ENCODE peak calls at places on chromosomes 3 and 15, in ten cellular contexts. O, H, V, X, W, K, C, D, S and G are unnamed samples.

GRCh38 chr3:188149587-188149986 is 4.4 kb upstream of the LPP start:
- DNase-seq in S (no peak), W (no peak), H (no peak), V (no peak), K (no peak), C (no peak), X (no peak), O (no peak), D (no peak), G (no peak)

GRCh38 chr15:29682361-29682760 is 139.9 kb downstream of the TJP1 start:
- DNase-seq in C (no peak), H (no peak), O (no peak), V (no peak), K (no peak), S (no peak), X (no peak), W (no peak), D (no peak), G (no peak)

GRCh38 chr15:79168922-79169322 is 78.3 kb upstream of the RASGRF1 start:
- DNase-seq in O (no peak), S (no peak), D (peak; percentile 28), V (peak; percentile 59), C (peak; percentile 80), K (no peak), X (no peak), W (peak; percentile 42), H (no peak), G (no peak)

GRCh38 chr15:88803241-88803919 is at the start of gene ACAN:
- DNase-seq in O (peak; percentile 72), D (no peak), S (no peak), K (no peak), V (no peak), H (no peak), C (peak; percentile 16), W (no peak), X (no peak), G (no peak)

GRCh38 chr3:58331593-58332152 is 1.0 kb upstream of the PXK start:
- DNase-seq in K (no peak), S (no peak), X (no peak), W (no peak), V (no peak), O (no peak), D (no peak), C (no peak), H (no peak), G (no peak)

GRCh38 chr3:38002940-38003339 is 12.4 kb downstream of the VILL start:
- DNase-seq in H (no peak), D (no peak), V (no peak), X (no peak), C (no peak), O (no peak), K (no peak), S (no peak), W (no peak), G (no peak)

GRCh38 chr3:72290859-72291641 is 506.1 kb upstream of the PROK2 start:
- DNase-seq in S (no peak), H (no peak), K (no peak), X (no peak), O (peak; percentile 34), C (no peak), V (no peak), W (no peak), D (no peak), G (no peak)

GRCh38 chr3:38120690-38121450 is 16.1 kb downstream of the ACAA1 start:
- DNase-seq in S (no peak), O (no peak), H (no peak), D (no peak), C (no peak), X (peak; percentile 24), V (no peak), K (peak; percentile 11), W (no peak), G (no peak)

GRCh38 chr15:100601158-100601557 is 826 bp downstream of the LINS1 start:
- DNase-seq in D (peak; percentile 5), C (peak; percentile 28), X (no peak), K (no peak), H (no peak), V (peak; percentile 13), S (no peak), O (no peak), W (no peak), G (no peak)

GRCh38 chr3:102180291-102180931 is 254.4 kb upstream of the ZPLD1 start:
- DNase-seq in S (no peak), X (no peak), O (peak; percentile 16), C (peak; percentile 64), H (no peak), V (peak; percentile 95), D (peak; percentile 9), K (no peak), W (peak; percentile 31), G (no peak)

GRCh38 chr15:85402195-85402921 is 22.0 kb downstream of the AKAP13 start:
- DNase-seq in H (no peak), C (no peak), O (no peak), W (no peak), X (no peak), V (peak; percentile 72), S (no peak), D (no peak), K (no peak), G (no peak)

GRCh38 chr3:123881771-123882170 is 2.4 kb downstream of the MYLK start:
- DNase-seq in X (no peak), O (no peak), W (no peak), K (no peak), S (no peak), V (no peak), C (no peak), H (no peak), D (no peak), G (no peak)

GRCh38 chr3:101995371-101996046 is 146.2 kb downstream of the NFKBIZ start:
- DNase-seq in C (no peak), X (no peak), V (peak; percentile 47), D (no peak), O (no peak), W (no peak), S (no peak), K (no peak), H (no peak), G (no peak)

GRCh38 chr3:45656575-45657363 is 32.4 kb upstream of the SACM1L start:
- DNase-seq in H (peak; percentile 84), W (peak; percentile 91), C (peak; percentile 94), S (peak; percentile 93), V (peak; percentile 99), D (peak; percentile 95), O (peak; percentile 82), K (peak; percentile 92), X (peak; percentile 93), G (peak; percentile 80)

GRCh38 chr3:134376786-134377431 is 2.7 kb upstream of the AMOTL2 start:
- DNase-seq in W (no peak), O (no peak), S (no peak), K (no peak), V (no peak), C (no peak), D (no peak), H (no peak), X (no peak), G (no peak)

GRCh38 chr3:131142580-131142979 is 115.9 kb downstream of the NEK11 start:
- DNase-seq in X (no peak), D (no peak), K (no peak), C (no peak), W (no peak), S (no peak), O (no peak), V (peak; percentile 20), H (no peak), G (no peak)
- TF ChIP-seq CTCF in X (no peak), D (no peak), K (no peak), C (no peak), W (no peak), S (no peak), O (peak; percentile 21), V (no peak), H (no peak), G (no peak)

GRCh38 chr3:112304611-112305010 is 10.6 kb upstream of the SLC9C1 start:
- DNase-seq in K (no peak), S (no peak), O (no peak), D (no peak), V (peak; percentile 29), H (no peak), C (no peak), X (no peak), W (no peak), G (no peak)
- TF ChIP-seq CTCF in K (no peak), S (peak; percentile 15), O (peak; percentile 28), D (no peak), V (peak; percentile 43), H (peak; percentile 16), C (peak; percentile 24), X (no peak), W (no peak), G (no peak)

DNA sequence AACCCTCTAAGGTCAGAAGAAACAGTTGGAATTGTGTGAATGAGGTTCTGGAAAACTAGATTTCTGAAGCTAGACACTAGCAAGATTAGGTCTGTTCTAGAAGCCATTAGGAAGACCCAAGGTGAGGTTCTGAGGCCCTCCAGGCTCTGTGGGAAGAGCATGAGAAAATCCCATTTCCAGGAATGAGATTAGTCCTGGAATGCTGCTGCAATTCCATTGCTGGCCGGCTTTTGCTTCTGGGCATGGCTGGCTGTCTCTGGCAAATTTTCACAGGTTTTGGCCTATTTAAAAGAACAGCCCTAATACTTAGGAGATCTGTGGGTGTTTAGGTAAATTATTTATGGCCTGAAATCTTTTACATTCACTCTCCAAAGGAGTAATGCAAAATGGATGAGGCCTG is 26.9 kb upstream of the PYDC2 start:
- DNase-seq in C (no peak), K (no peak), X (no peak), H (no peak), S (no peak), W (no peak), V (no peak), O (no peak), D (no peak), G (no peak)
- TF ChIP-seq CTCF in C (no peak), K (no peak), X (no peak), H (no peak), S (no peak), W (no peak), V (no peak), O (no peak), D (no peak), G (no peak)

GRCh38 chr3:142151828-142152227 is 2.5 kb upstream of the TFDP2 start:
- DNase-seq in H (no peak), D (no peak), S (no peak), X (no peak), C (no peak), O (no peak), K (no peak), V (no peak), W (no peak), G (no peak)

GRCh38 chr3:142150271-142150670 is 927 bp upstream of the TFDP2 start:
- DNase-seq in C (no peak), S (no peak), X (no peak), K (no peak), D (no peak), V (no peak), W (no peak), O (no peak), H (no peak), G (no peak)

GRCh38 chr3:142151240-142151639 is 1.9 kb upstream of the TFDP2 start:
- DNase-seq in S (no peak), W (no peak), O (no peak), X (no peak), D (no peak), H (no peak), C (no peak), K (no peak), V (no peak), G (no peak)

GRCh38 chr3:142154186-142154585 is 4.8 kb upstream of the TFDP2 start:
- DNase-seq in V (no peak), O (no peak), S (no peak), D (no peak), X (no peak), C (no peak), K (no peak), W (no peak), H (no peak), G (no peak)

GRCh38 chr3:142152349-142152748 is 3.0 kb upstream of the TFDP2 start:
- DNase-seq in W (no peak), S (no peak), X (no peak), D (no peak), O (peak; percentile 20), V (no peak), C (peak; percentile 19), K (no peak), H (no peak), G (no peak)
- TF ChIP-seq CTCF in W (no peak), S (no peak), X (no peak), D (no peak), O (peak; percentile 16), V (peak; percentile 9), C (peak; percentile 11), K (no peak), H (no peak), G (no peak)